ENCODE peak calls at places on chromosomes 4 and X, in nine cellular contexts. One of them, this sample, is unnamed.

GRCh38 chrX:71302461-71303213 is 1.1 kb downstream of the ITGB1BP2 start:
- DNase-seq in GM06990: no peak
- DNase-seq in MCF 10A: no peak
- DNase-seq in upper lobe of right lung: no peak
- DNase-seq in neural crest cell: no peak
- DNase-seq in lung: no peak
- DNase-seq in epithelial cell of esophagus: no peak
- DNase-seq in choroid plexus epithelial cell: no peak
- DNase-seq in PC-9: no peak
- DNase-seq in this sample: no peak

GRCh38 chrX:53159184-53159583 is 65.2 kb downstream of the KANTR start:
- DNase-seq in MCF 10A: no peak
- DNase-seq in neural crest cell: no peak
- DNase-seq in PC-9: no peak
- DNase-seq in epithelial cell of esophagus: no peak
- DNase-seq in lung: no peak
- DNase-seq in GM06990: no peak
- DNase-seq in upper lobe of right lung: no peak
- DNase-seq in choroid plexus epithelial cell: no peak
- DNase-seq in this sample: no peak

GRCh38 chr4:147740176-147740575 is 8.3 kb downstream of the ARHGAP10 start:
- DNase-seq in GM06990: no peak
- DNase-seq in upper lobe of right lung: no peak
- DNase-seq in MCF 10A: no peak
- DNase-seq in PC-9: no peak
- DNase-seq in neural crest cell: no peak
- DNase-seq in lung: no peak
- DNase-seq in choroid plexus epithelial cell: no peak
- DNase-seq in epithelial cell of esophagus: no peak
- DNase-seq in this sample: no peak

GRCh38 chrX:119222932-119223331 is 13.2 kb upstream of the PGRMC1 start:
- DNase-seq in neural crest cell: no peak
- DNase-seq in GM06990: no peak
- DNase-seq in MCF 10A: no peak
- DNase-seq in choroid plexus epithelial cell: no peak
- DNase-seq in lung: no peak
- DNase-seq in upper lobe of right lung: no peak
- DNase-seq in epithelial cell of esophagus: no peak
- DNase-seq in PC-9: no peak
- DNase-seq in this sample: no peak

GRCh38 chr4:35189988-35190613 is 1054.2 kb downstream of the ARAP2 start:
- DNase-seq in epithelial cell of esophagus: no peak
- DNase-seq in upper lobe of right lung: no peak
- DNase-seq in GM06990: no peak
- DNase-seq in PC-9: no peak
- DNase-seq in lung: no peak
- DNase-seq in neural crest cell: no peak
- DNase-seq in MCF 10A: no peak
- DNase-seq in choroid plexus epithelial cell: no peak
- DNase-seq in this sample: no peak

GRCh38 chr4:15400911-15401671 is 26.7 kb upstream of the C1QTNF7 start:
- DNase-seq in MCF 10A: peak; percentile 92
- DNase-seq in GM06990: no peak
- DNase-seq in neural crest cell: no peak
- DNase-seq in epithelial cell of esophagus: peak; percentile 92
- DNase-seq in upper lobe of right lung: peak; percentile 84
- DNase-seq in lung: peak; percentile 74
- DNase-seq in PC-9: peak; percentile 63
- DNase-seq in choroid plexus epithelial cell: peak; percentile 90
- DNase-seq in this sample: no peak

GRCh38 chrX:4935846-4936245 is 1222.4 kb upstream of the PRKX start:
- DNase-seq in PC-9: no peak
- DNase-seq in upper lobe of right lung: no peak
- DNase-seq in GM06990: peak; percentile 5
- DNase-seq in epithelial cell of esophagus: peak; percentile 26
- DNase-seq in MCF 10A: peak; percentile 0
- DNase-seq in neural crest cell: no peak
- DNase-seq in choroid plexus epithelial cell: no peak
- DNase-seq in lung: no peak
- DNase-seq in this sample: no peak

GRCh38 chrX:48498374-48498809 is 10.4 kb upstream of the PORCN start:
- DNase-seq in choroid plexus epithelial cell: peak; percentile 42
- DNase-seq in lung: no peak
- DNase-seq in PC-9: no peak
- DNase-seq in epithelial cell of esophagus: peak; percentile 72
- DNase-seq in neural crest cell: no peak
- DNase-seq in upper lobe of right lung: no peak
- DNase-seq in MCF 10A: peak; percentile 59
- DNase-seq in GM06990: no peak
- DNase-seq in this sample: no peak

GRCh38 chr4:17326756-17327155 is 185.1 kb downstream of the QDPR start:
- DNase-seq in PC-9: no peak
- DNase-seq in neural crest cell: no peak
- DNase-seq in MCF 10A: no peak
- DNase-seq in upper lobe of right lung: no peak
- DNase-seq in choroid plexus epithelial cell: no peak
- DNase-seq in GM06990: no peak
- DNase-seq in lung: no peak
- DNase-seq in epithelial cell of esophagus: no peak
- DNase-seq in this sample: no peak

DNA sequence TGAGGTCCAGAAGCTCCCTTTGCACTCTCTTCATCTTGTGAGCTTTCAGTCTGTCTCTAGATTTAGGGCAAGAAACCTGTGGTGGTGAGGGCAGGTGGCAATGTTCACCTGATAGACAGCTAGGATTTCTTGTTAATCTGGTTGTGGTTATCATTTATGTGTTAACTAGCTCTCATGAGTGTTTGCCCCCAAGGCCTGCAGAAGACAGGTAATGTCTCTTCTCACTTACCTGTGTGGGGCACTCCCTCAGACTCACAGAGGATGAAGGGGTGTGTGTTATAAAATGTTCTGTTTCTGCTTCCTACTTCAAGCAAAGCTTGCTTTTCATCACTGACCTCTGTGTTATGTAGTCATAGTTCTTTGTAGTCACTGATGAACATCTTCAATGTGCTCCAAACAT is 17.8 kb downstream of the EGF start:
- DNase-seq in epithelial cell of esophagus: peak; percentile 85
- DNase-seq in choroid plexus epithelial cell: no peak
- DNase-seq in upper lobe of right lung: no peak
- DNase-seq in MCF 10A: no peak
- DNase-seq in neural crest cell: no peak
- DNase-seq in GM06990: no peak
- DNase-seq in lung: no peak
- DNase-seq in PC-9: no peak
- DNase-seq in this sample: no peak
- TF ChIP-seq CTCF in epithelial cell of esophagus: no peak
- TF ChIP-seq CTCF in choroid plexus epithelial cell: no peak
- TF ChIP-seq CTCF in upper lobe of right lung: no peak
- TF ChIP-seq CTCF in MCF 10A: no peak
- TF ChIP-seq CTCF in neural crest cell: no peak
- TF ChIP-seq CTCF in GM06990: no peak
- TF ChIP-seq CTCF in lung: no peak
- TF ChIP-seq CTCF in PC-9: no peak
- TF ChIP-seq CTCF in this sample: no peak

DNA sequence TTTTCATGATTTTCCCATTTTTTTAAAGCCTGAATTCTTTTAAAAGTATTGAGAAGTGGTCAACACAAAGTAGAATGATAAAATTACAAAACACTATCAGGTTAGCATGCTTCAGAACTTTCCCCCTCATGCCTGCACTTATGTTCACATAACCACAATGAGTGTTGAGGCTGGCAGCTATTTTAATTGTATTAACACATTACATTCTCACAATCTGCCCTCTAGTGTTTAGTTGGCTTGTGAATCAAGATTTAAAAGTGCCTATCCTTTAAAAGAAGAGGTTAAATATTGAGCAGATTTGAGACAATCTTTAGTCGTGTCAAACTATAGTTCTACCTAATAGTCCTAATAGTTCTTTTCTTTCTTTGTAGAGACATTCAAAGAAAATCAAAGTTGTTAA is 93.6 kb upstream of the NAP1L5 start:
- DNase-seq in lung: no peak
- DNase-seq in PC-9: no peak
- DNase-seq in choroid plexus epithelial cell: peak; percentile 58
- DNase-seq in upper lobe of right lung: no peak
- DNase-seq in epithelial cell of esophagus: peak; percentile 56
- DNase-seq in MCF 10A: peak; percentile 21
- DNase-seq in GM06990: no peak
- DNase-seq in neural crest cell: no peak
- DNase-seq in this sample: no peak
- TF ChIP-seq CTCF in lung: no peak
- TF ChIP-seq CTCF in PC-9: no peak
- TF ChIP-seq CTCF in choroid plexus epithelial cell: peak; percentile 27
- TF ChIP-seq CTCF in upper lobe of right lung: no peak
- TF ChIP-seq CTCF in epithelial cell of esophagus: peak; percentile 26
- TF ChIP-seq CTCF in MCF 10A: peak; percentile 25
- TF ChIP-seq CTCF in GM06990: peak; percentile 22
- TF ChIP-seq CTCF in neural crest cell: no peak
- TF ChIP-seq CTCF in this sample: no peak

GRCh38 chrX:85159644-85160043 is 83.9 kb downstream of the SATL1 start:
- DNase-seq in MCF 10A: no peak
- DNase-seq in GM06990: no peak
- DNase-seq in neural crest cell: no peak
- DNase-seq in epithelial cell of esophagus: no peak
- DNase-seq in PC-9: no peak
- DNase-seq in upper lobe of right lung: no peak
- DNase-seq in lung: no peak
- DNase-seq in choroid plexus epithelial cell: no peak
- DNase-seq in this sample: no peak
- TF ChIP-seq CTCF in MCF 10A: no peak
- TF ChIP-seq CTCF in GM06990: no peak
- TF ChIP-seq CTCF in neural crest cell: no peak
- TF ChIP-seq CTCF in epithelial cell of esophagus: no peak
- TF ChIP-seq CTCF in PC-9: no peak
- TF ChIP-seq CTCF in upper lobe of right lung: no peak
- TF ChIP-seq CTCF in lung: no peak
- TF ChIP-seq CTCF in choroid plexus epithelial cell: no peak
- TF ChIP-seq CTCF in this sample: no peak

GRCh38 chr4:102620697-102621497 is 119.7 kb downstream of the NFKB1 start:
- DNase-seq in choroid plexus epithelial cell: peak; percentile 98
- DNase-seq in neural crest cell: no peak
- DNase-seq in GM06990: no peak
- DNase-seq in epithelial cell of esophagus: peak; percentile 71
- DNase-seq in MCF 10A: peak; percentile 77
- DNase-seq in PC-9: peak; percentile 43
- DNase-seq in lung: no peak
- DNase-seq in upper lobe of right lung: no peak
- DNase-seq in this sample: peak; percentile 13

GRCh38 chr4:102625232-102625930 is 124.2 kb downstream of the NFKB1 start:
- DNase-seq in MCF 10A: peak; percentile 44
- DNase-seq in upper lobe of right lung: no peak
- DNase-seq in PC-9: no peak
- DNase-seq in lung: no peak
- DNase-seq in neural crest cell: no peak
- DNase-seq in epithelial cell of esophagus: peak; percentile 68
- DNase-seq in GM06990: peak; percentile 24
- DNase-seq in choroid plexus epithelial cell: peak; percentile 81
- DNase-seq in this sample: no peak

GRCh38 chr4:102627831-102628523 is 126.8 kb downstream of the NFKB1 start:
- DNase-seq in GM06990: no peak
- DNase-seq in upper lobe of right lung: no peak
- DNase-seq in neural crest cell: no peak
- DNase-seq in epithelial cell of esophagus: peak; percentile 93
- DNase-seq in PC-9: peak; percentile 3
- DNase-seq in choroid plexus epithelial cell: peak; percentile 28
- DNase-seq in lung: no peak
- DNase-seq in MCF 10A: peak; percentile 77
- DNase-seq in this sample: no peak

GRCh38 chr4:102623622-102624021 is 122.5 kb downstream of the NFKB1 start:
- DNase-seq in upper lobe of right lung: no peak
- DNase-seq in PC-9: no peak
- DNase-seq in neural crest cell: peak; percentile 4
- DNase-seq in choroid plexus epithelial cell: peak; percentile 85
- DNase-seq in GM06990: no peak
- DNase-seq in MCF 10A: peak; percentile 48
- DNase-seq in lung: no peak
- DNase-seq in epithelial cell of esophagus: peak; percentile 46
- DNase-seq in this sample: no peak
- TF ChIP-seq CTCF in upper lobe of right lung: peak; percentile 7
- TF ChIP-seq CTCF in PC-9: no peak
- TF ChIP-seq CTCF in neural crest cell: peak; percentile 39
- TF ChIP-seq CTCF in choroid plexus epithelial cell: peak; percentile 63
- TF ChIP-seq CTCF in GM06990: no peak
- TF ChIP-seq CTCF in MCF 10A: peak; percentile 12
- TF ChIP-seq CTCF in lung: no peak
- TF ChIP-seq CTCF in epithelial cell of esophagus: peak; percentile 16
- TF ChIP-seq CTCF in this sample: peak; percentile 41

GRCh38 chr4:42280327-42281095 is 116.8 kb upstream of the SHISA3 start:
- DNase-seq in PC-9: no peak
- DNase-seq in GM06990: no peak
- DNase-seq in upper lobe of right lung: no peak
- DNase-seq in lung: no peak
- DNase-seq in choroid plexus epithelial cell: peak; percentile 40
- DNase-seq in epithelial cell of esophagus: peak; percentile 28
- DNase-seq in MCF 10A: peak; percentile 58
- DNase-seq in neural crest cell: peak; percentile 9
- DNase-seq in this sample: no peak
- TF ChIP-seq CTCF in PC-9: peak; percentile 61
- TF ChIP-seq CTCF in GM06990: peak; percentile 81
- TF ChIP-seq CTCF in upper lobe of right lung: peak; percentile 63
- TF ChIP-seq CTCF in lung: no peak
- TF ChIP-seq CTCF in choroid plexus epithelial cell: peak; percentile 71
- TF ChIP-seq CTCF in epithelial cell of esophagus: peak; percentile 63
- TF ChIP-seq CTCF in MCF 10A: peak; percentile 53
- TF ChIP-seq CTCF in neural crest cell: peak; percentile 71
- TF ChIP-seq CTCF in this sample: peak; percentile 62

DNA sequence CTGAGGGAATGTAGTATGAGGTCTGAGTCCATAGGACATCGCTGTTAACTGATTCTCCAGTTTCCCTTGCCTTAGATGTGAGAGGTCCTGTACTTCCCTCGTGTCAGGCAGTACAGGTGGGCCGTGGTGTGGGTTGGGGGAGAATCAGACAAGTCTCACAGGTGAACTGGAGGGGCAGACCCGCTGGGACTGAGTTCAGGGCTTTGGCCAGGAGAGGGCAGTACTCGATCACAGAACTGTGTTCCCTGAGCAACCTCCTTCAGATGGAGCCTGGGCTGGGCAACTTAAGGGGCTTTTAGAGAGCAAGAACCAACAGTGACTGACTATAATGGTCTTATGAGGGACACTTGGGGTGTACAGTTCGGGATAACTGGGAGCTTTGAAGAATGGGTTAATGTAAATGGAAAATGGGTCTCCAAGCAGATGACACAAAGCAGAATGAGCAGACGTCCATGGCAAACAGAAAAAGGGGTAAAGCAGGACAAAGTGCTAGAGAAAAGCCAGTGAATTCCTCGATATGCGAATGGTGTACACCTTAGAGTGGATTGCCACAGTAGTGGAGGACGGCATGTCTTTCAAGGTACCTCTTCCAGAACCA is 83.6 kb downstream of the CCNG2 start:
- DNase-seq in epithelial cell of esophagus: peak; percentile 72
- DNase-seq in neural crest cell: peak; percentile 75
- DNase-seq in choroid plexus epithelial cell: peak; percentile 73
- DNase-seq in PC-9: peak; percentile 37
- DNase-seq in lung: peak; percentile 62
- DNase-seq in MCF 10A: peak; percentile 69
- DNase-seq in upper lobe of right lung: peak; percentile 69
- DNase-seq in GM06990: peak; percentile 21
- DNase-seq in this sample: peak; percentile 72
- TF ChIP-seq CTCF in epithelial cell of esophagus: peak; percentile 92
- TF ChIP-seq CTCF in neural crest cell: peak; percentile 85
- TF ChIP-seq CTCF in choroid plexus epithelial cell: peak; percentile 85
- TF ChIP-seq CTCF in PC-9: peak; percentile 77
- TF ChIP-seq CTCF in lung: peak; percentile 38
- TF ChIP-seq CTCF in MCF 10A: peak; percentile 86
- TF ChIP-seq CTCF in upper lobe of right lung: peak; percentile 71
- TF ChIP-seq CTCF in GM06990: peak; percentile 86
- TF ChIP-seq CTCF in this sample: peak; percentile 91

GRCh38 chrX:138847930-138848329 is 136.4 kb upstream of the FGF13 start:
- DNase-seq in epithelial cell of esophagus: peak; percentile 47
- DNase-seq in PC-9: peak; percentile 3
- DNase-seq in lung: no peak
- DNase-seq in upper lobe of right lung: no peak
- DNase-seq in GM06990: no peak
- DNase-seq in choroid plexus epithelial cell: peak; percentile 2
- DNase-seq in neural crest cell: no peak
- DNase-seq in MCF 10A: peak; percentile 31
- DNase-seq in this sample: no peak
- TF ChIP-seq CTCF in epithelial cell of esophagus: peak; percentile 47
- TF ChIP-seq CTCF in PC-9: peak; percentile 61
- TF ChIP-seq CTCF in lung: no peak
- TF ChIP-seq CTCF in upper lobe of right lung: no peak
- TF ChIP-seq CTCF in GM06990: no peak
- TF ChIP-seq CTCF in choroid plexus epithelial cell: no peak
- TF ChIP-seq CTCF in neural crest cell: peak; percentile 57
- TF ChIP-seq CTCF in MCF 10A: peak; percentile 34
- TF ChIP-seq CTCF in this sample: peak; percentile 29